ENCODE peak calls at places on chromosomes 1 and 21, in nine cellular contexts. T is GM19239; B is AG09319; I is NCI-H2081; M is HEK293T; F is Calu3; D is KBM-7; R is GM03348; O is activated CD8-positive, alpha-beta memory T cell treated with anti-CD3 and anti-CD28 coated beads, Interleukin-2, amount 50 U/mL, for 48 hours. S is an unnamed sample.

GRCh38 chr1:244998717-244999346 is 134.5 kb upstream of the HNRNPU start:
- DNase-seq in D (no peak), M (no peak), O (no peak), B (no peak), T (no peak), I (no peak), F (no peak), R (no peak), S (no peak)

GRCh38 chr1:20112279-20113000 is 6.9 kb downstream of the PLA2G2D start:
- DNase-seq in D (no peak), R (peak), O (no peak), T (no peak), F (no peak), B (no peak), M (no peak), I (no peak), S (no peak)

GRCh38 chr1:212858461-212859265 is 588 bp downstream of the FLVCR1 start:
- DNase-seq in O (peak), D (peak), F (peak), B (no peak), T (no peak), M (peak), R (peak), I (peak), S (no peak)

GRCh38 chr1:119611701-119612113 is 36.4 kb downstream of the ZNF697 start:
- DNase-seq in D (peak), T (no peak), O (peak), B (no peak), R (peak), F (peak), I (peak), M (peak), S (peak)

GRCh38 chr1:59522925-59523505 is 226.1 kb downstream of the FGGY start:
- DNase-seq in R (no peak), T (no peak), M (no peak), O (no peak), F (no peak), I (no peak), D (no peak), B (no peak), S (no peak)

GRCh38 chr1:66282343-66282852 is 251.6 kb upstream of the SGIP1 start:
- DNase-seq in T (peak), F (peak), I (no peak), R (peak), M (no peak), B (no peak), O (no peak), D (no peak), S (no peak)

GRCh38 chr1:185734929-185735666 is 907 bp downstream of the HMCN1 start:
- DNase-seq in O (no peak), F (no peak), D (no peak), T (no peak), I (no peak), B (no peak), R (peak), M (no peak), S (no peak)

GRCh38 chr1:62301726-62302390 is 17.4 kb downstream of the KANK4 start:
- DNase-seq in B (no peak), O (no peak), I (no peak), R (no peak), M (no peak), F (no peak), T (no peak), D (no peak), S (no peak)

GRCh38 chr21:25831300-25831699 is 96.5 kb downstream of the GABPA start:
- DNase-seq in O (no peak), F (no peak), M (no peak), R (no peak), D (no peak), T (no peak), B (no peak), I (no peak), S (no peak)

GRCh38 chr1:247077234-247077633 is 1.4 kb downstream of the ZNF670 start:
- DNase-seq in F (no peak), O (no peak), D (peak), M (no peak), R (peak), I (no peak), T (no peak), B (no peak), S (no peak)

GRCh38 chr1:160777486-160778089 is 18.4 kb upstream of the LY9 start:
- DNase-seq in B (no peak), M (peak), D (peak), I (no peak), O (no peak), R (no peak), F (peak), T (no peak), S (peak)

GRCh38 chr1:33273402-33273801 is 17.1 kb downstream of the ZNF362 start:
- DNase-seq in I (no peak), F (no peak), T (no peak), M (no peak), D (no peak), O (no peak), R (no peak), B (no peak), S (no peak)

GRCh38 chr1:84847253-84848247 is 45.5 kb downstream of the LPAR3 start:
- DNase-seq in R (peak), I (peak), O (no peak), F (peak), D (peak), T (no peak), M (peak), B (peak), S (no peak)

GRCh38 chr1:190809312-190809711 is 331.6 kb upstream of the BRINP3 start:
- DNase-seq in T (no peak), M (no peak), R (no peak), D (no peak), B (no peak), I (no peak), O (no peak), F (no peak), S (no peak)

GRCh38 chr1:76425843-76426145 is 351.2 kb downstream of the ST6GALNAC3 start:
- DNase-seq in T (no peak), D (no peak), O (no peak), F (no peak), I (no peak), M (no peak), R (no peak), B (no peak), S (no peak)

GRCh38 chr1:91190996-91191395 is 169.2 kb upstream of the ZNF644 start:
- DNase-seq in B (no peak), O (no peak), F (no peak), T (no peak), M (no peak), D (no peak), R (no peak), I (no peak), S (no peak)

GRCh38 chr1:150410582-150411101 is 46.7 kb downstream of the RPRD2 start:
- DNase-seq in R (no peak), B (no peak), D (no peak), I (no peak), F (peak), O (no peak), M (no peak), T (no peak), S (peak)

GRCh38 chr1:169874229-169874628 is 19.5 kb downstream of the SCYL3 start:
- DNase-seq in D (no peak), T (no peak), O (no peak), M (no peak), B (peak), F (no peak), R (peak), I (no peak), S (no peak)

GRCh38 chr1:200179781-200180160 is 152.3 kb downstream of the NR5A2 start:
- DNase-seq in D (no peak), T (no peak), I (no peak), R (peak), B (no peak), M (no peak), O (no peak), F (no peak), S (no peak)

GRCh38 chr1:22674410-22674749 is 21.3 kb downstream of the C1QB start:
- DNase-seq in R (no peak), F (no peak), O (no peak), M (no peak), T (no peak), I (no peak), B (no peak), D (no peak), S (no peak)

GRCh38 chr1:237470712-237471310 is 419.9 kb downstream of the ZP4 start:
- DNase-seq in O (no peak), M (peak), D (peak), R (no peak), T (no peak), B (no peak), I (peak), F (peak), S (no peak)

GRCh38 chr1:59025201-59025600 is 241.4 kb upstream of the JUN start:
- DNase-seq in O (no peak), R (no peak), B (no peak), M (no peak), I (no peak), T (no peak), D (no peak), F (no peak), S (no peak)

GRCh38 chr1:237565236-237565635 is 325.5 kb downstream of the ZP4 start:
- DNase-seq in O (no peak), D (no peak), B (no peak), F (no peak), T (no peak), R (no peak), I (no peak), M (no peak), S (no peak)

GRCh38 chr1:204503122-204503912 is 8.7 kb upstream of the PIK3C2B start:
- DNase-seq in R (peak), M (no peak), I (peak), B (no peak), T (no peak), O (no peak), F (peak), D (peak), S (no peak)

GRCh38 chr21:16563795-16564194 is 834.0 kb downstream of the USP25 start:
- DNase-seq in O (no peak), R (peak), B (no peak), M (no peak), T (no peak), I (no peak), D (no peak), F (peak), S (no peak)

GRCh38 chr1:226894826-226895225 is 24.4 kb downstream of the PSEN2 start:
- DNase-seq in T (no peak), M (no peak), F (no peak), D (no peak), B (no peak), R (no peak), O (no peak), I (no peak), S (no peak)

GRCh38 chr1:33043267-33044090 is 6.8 kb upstream of the AK2 start:
- DNase-seq in B (no peak), D (no peak), O (no peak), F (no peak), R (no peak), M (no peak), I (no peak), T (no peak), S (no peak)

S was measured in HuH-7.5.